ENCODE peak calls at places on chromosomes 1 and 21, in seven cellular contexts. One of them, this sample, is unnamed.

GRCh38 chr1:120179420-120180348 is 3.4 kb upstream of the SEC22B start:
- DNase-seq in ovary: peak; percentile 30
- DNase-seq in body of pancreas: peak; percentile 9
- DNase-seq in erythroblast: peak; percentile 78
- DNase-seq in IMR-90: peak; percentile 90
- DNase-seq in thyroid gland: peak; percentile 17
- DNase-seq in heart left ventricle: peak; percentile 22
- DNase-seq in this sample: no peak

GRCh38 chr1:22741118-22741517 is 30.5 kb downstream of the EPHB2 start:
- DNase-seq in erythroblast: no peak
- DNase-seq in IMR-90: no peak
- DNase-seq in ovary: no peak
- DNase-seq in heart left ventricle: no peak
- DNase-seq in thyroid gland: no peak
- DNase-seq in body of pancreas: no peak
- DNase-seq in this sample: no peak

GRCh38 chr1:15154480-15155036 is 1.0 kb downstream of the TMEM51 start:
- DNase-seq in erythroblast: no peak
- DNase-seq in body of pancreas: peak; percentile 79
- DNase-seq in thyroid gland: peak; percentile 53
- DNase-seq in heart left ventricle: no peak
- DNase-seq in IMR-90: no peak
- DNase-seq in ovary: peak; percentile 73
- DNase-seq in this sample: no peak

GRCh38 chr1:53470155-53470554 is 11.0 kb downstream of the DMRTB1 start:
- DNase-seq in body of pancreas: peak; percentile 74
- DNase-seq in ovary: peak; percentile 34
- DNase-seq in erythroblast: peak; percentile 32
- DNase-seq in IMR-90: peak; percentile 58
- DNase-seq in thyroid gland: peak; percentile 80
- DNase-seq in heart left ventricle: peak; percentile 67
- DNase-seq in this sample: no peak

GRCh38 chr1:2128189-2128901 is 66.2 kb downstream of the FAAP20 start:
- DNase-seq in body of pancreas: no peak
- DNase-seq in heart left ventricle: no peak
- DNase-seq in ovary: peak; percentile 12
- DNase-seq in IMR-90: no peak
- DNase-seq in erythroblast: no peak
- DNase-seq in thyroid gland: peak; percentile 92
- DNase-seq in this sample: no peak

GRCh38 chr1:228073061-228073869 is 9.2 kb upstream of the ARF1 start:
- DNase-seq in ovary: no peak
- DNase-seq in heart left ventricle: no peak
- DNase-seq in erythroblast: no peak
- DNase-seq in IMR-90: no peak
- DNase-seq in thyroid gland: no peak
- DNase-seq in body of pancreas: no peak
- DNase-seq in this sample: no peak

GRCh38 chr1:1614204-1614953 is 921 bp upstream of the MIB2 start:
- DNase-seq in thyroid gland: peak; percentile 69
- DNase-seq in body of pancreas: peak; percentile 65
- DNase-seq in IMR-90: peak; percentile 88
- DNase-seq in heart left ventricle: no peak
- DNase-seq in ovary: no peak
- DNase-seq in erythroblast: peak; percentile 86
- DNase-seq in this sample: no peak

GRCh38 chr1:59238535-59238934 is 58.4 kb upstream of the FGGY start:
- DNase-seq in thyroid gland: no peak
- DNase-seq in body of pancreas: no peak
- DNase-seq in erythroblast: no peak
- DNase-seq in heart left ventricle: no peak
- DNase-seq in ovary: no peak
- DNase-seq in IMR-90: no peak
- DNase-seq in this sample: no peak

GRCh38 chr1:202150187-202150586 is 5.7 kb upstream of the ARL8A start:
- DNase-seq in heart left ventricle: no peak
- DNase-seq in ovary: no peak
- DNase-seq in body of pancreas: no peak
- DNase-seq in IMR-90: no peak
- DNase-seq in thyroid gland: no peak
- DNase-seq in erythroblast: no peak
- DNase-seq in this sample: no peak

GRCh38 chr1:80882552-80882951 is 918.2 kb upstream of the ADGRL2 start:
- DNase-seq in ovary: no peak
- DNase-seq in body of pancreas: no peak
- DNase-seq in thyroid gland: no peak
- DNase-seq in heart left ventricle: no peak
- DNase-seq in IMR-90: peak; percentile 65
- DNase-seq in erythroblast: no peak
- DNase-seq in this sample: peak; percentile 7

GRCh38 chr1:214022810-214023425 is 35.1 kb downstream of the PROX1 start:
- DNase-seq in body of pancreas: no peak
- DNase-seq in IMR-90: no peak
- DNase-seq in thyroid gland: no peak
- DNase-seq in ovary: no peak
- DNase-seq in heart left ventricle: no peak
- DNase-seq in erythroblast: no peak
- DNase-seq in this sample: no peak

GRCh38 chr1:206505702-206506375 is 1.5 kb upstream of the RASSF5 start:
- DNase-seq in IMR-90: peak; percentile 54
- DNase-seq in erythroblast: no peak
- DNase-seq in body of pancreas: no peak
- DNase-seq in ovary: no peak
- DNase-seq in heart left ventricle: no peak
- DNase-seq in thyroid gland: peak; percentile 34
- DNase-seq in this sample: no peak

GRCh38 chr21:28639742-28640141 is 352.9 kb downstream of the LTN1 start:
- DNase-seq in thyroid gland: no peak
- DNase-seq in erythroblast: no peak
- DNase-seq in ovary: no peak
- DNase-seq in body of pancreas: no peak
- DNase-seq in IMR-90: no peak
- DNase-seq in heart left ventricle: no peak
- DNase-seq in this sample: no peak

GRCh38 chr1:4048076-4048475 is 148.0 kb upstream of the C1orf174 start:
- DNase-seq in ovary: no peak
- DNase-seq in erythroblast: no peak
- DNase-seq in body of pancreas: no peak
- DNase-seq in thyroid gland: no peak
- DNase-seq in heart left ventricle: no peak
- DNase-seq in IMR-90: no peak
- DNase-seq in this sample: no peak

GRCh38 chr1:64745986-64746940 is 1.4 kb downstream of the RAVER2 start:
- DNase-seq in erythroblast: peak; percentile 40
- DNase-seq in ovary: no peak
- DNase-seq in IMR-90: peak; percentile 35
- DNase-seq in heart left ventricle: no peak
- DNase-seq in body of pancreas: no peak
- DNase-seq in thyroid gland: no peak
- DNase-seq in this sample: no peak

GRCh38 chr1:12542596-12543592 is 75.1 kb downstream of the DHRS3 start:
- DNase-seq in IMR-90: peak; percentile 31
- DNase-seq in body of pancreas: no peak
- DNase-seq in heart left ventricle: no peak
- DNase-seq in ovary: no peak
- DNase-seq in erythroblast: no peak
- DNase-seq in thyroid gland: no peak
- DNase-seq in this sample: no peak

GRCh38 chr1:25031601-25031965 is 101.5 kb upstream of the RUNX3 start:
- DNase-seq in body of pancreas: no peak
- DNase-seq in ovary: no peak
- DNase-seq in heart left ventricle: no peak
- DNase-seq in erythroblast: no peak
- DNase-seq in thyroid gland: no peak
- DNase-seq in IMR-90: no peak
- DNase-seq in this sample: no peak

GRCh38 chr1:3624194-3625136 is at the start of gene TPRG1L:
- DNase-seq in body of pancreas: peak; percentile 99
- DNase-seq in heart left ventricle: peak; percentile 99
- DNase-seq in ovary: peak; percentile 99
- DNase-seq in thyroid gland: peak; percentile 98
- DNase-seq in IMR-90: peak; percentile 90
- DNase-seq in erythroblast: peak; percentile 99
- DNase-seq in this sample: peak; percentile 94

GRCh38 chr1:116496380-116496779 is 74.4 kb downstream of the CD58 start:
- DNase-seq in IMR-90: peak; percentile 27
- DNase-seq in body of pancreas: peak; percentile 52
- DNase-seq in ovary: no peak
- DNase-seq in heart left ventricle: peak; percentile 52
- DNase-seq in thyroid gland: no peak
- DNase-seq in erythroblast: no peak
- DNase-seq in this sample: no peak

GRCh38 chr1:84379128-84379527 is 19.2 kb upstream of the DNASE2B start:
- DNase-seq in body of pancreas: no peak
- DNase-seq in thyroid gland: no peak
- DNase-seq in heart left ventricle: no peak
- DNase-seq in erythroblast: no peak
- DNase-seq in ovary: no peak
- DNase-seq in IMR-90: peak; percentile 90
- DNase-seq in this sample: no peak

GRCh38 chr1:240575976-240576666 is 35.8 kb downstream of the GREM2 start:
- DNase-seq in heart left ventricle: no peak
- DNase-seq in ovary: no peak
- DNase-seq in body of pancreas: no peak
- DNase-seq in erythroblast: no peak
- DNase-seq in thyroid gland: peak; percentile 17
- DNase-seq in IMR-90: peak; percentile 60
- DNase-seq in this sample: peak; percentile 24

DNA sequence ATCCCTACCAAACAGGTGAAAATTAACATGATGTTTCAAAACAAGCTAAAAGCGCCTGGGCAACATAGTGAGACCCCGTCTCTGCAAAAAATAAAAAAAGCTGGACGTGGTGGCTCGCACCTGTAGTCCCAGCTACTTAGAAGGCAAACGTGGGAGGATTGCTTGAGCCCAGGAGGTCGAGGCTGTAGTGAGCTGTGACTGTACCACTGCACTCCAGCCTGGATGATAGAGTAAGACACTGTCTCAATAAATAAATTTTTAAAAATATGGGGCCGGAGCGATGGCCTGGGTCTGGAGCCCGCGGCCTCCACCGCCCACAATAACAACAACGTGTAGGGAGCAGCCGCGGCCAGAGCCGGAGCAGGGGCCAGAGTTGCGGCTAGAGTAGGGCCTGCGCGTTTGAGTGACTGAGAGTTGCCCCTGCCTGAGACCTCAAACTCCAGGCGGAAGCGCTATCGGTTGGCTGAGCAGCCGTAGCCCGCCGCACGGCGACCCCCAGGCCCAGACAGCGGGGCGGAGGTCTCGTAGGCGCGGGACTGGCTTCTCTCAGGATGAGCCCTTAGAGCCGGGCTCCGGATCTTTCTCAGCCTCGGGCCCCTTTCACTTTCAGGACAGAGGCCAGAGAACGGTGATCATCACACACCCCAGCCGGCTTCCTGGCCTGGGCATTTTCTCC is 41.4 kb downstream of the ZMYM1 start:
- DNase-seq in ovary: peak; percentile 29
- DNase-seq in heart left ventricle: no peak
- DNase-seq in erythroblast: no peak
- DNase-seq in body of pancreas: no peak
- DNase-seq in IMR-90: peak; percentile 2
- DNase-seq in thyroid gland: peak; percentile 12
- DNase-seq in this sample: no peak
- TF ChIP-seq POLR2A in ovary: no peak
- TF ChIP-seq POLR2A in heart left ventricle: no peak
- TF ChIP-seq POLR2A in erythroblast: no peak
- TF ChIP-seq POLR2A in body of pancreas: no peak
- TF ChIP-seq POLR2A in IMR-90: no peak
- TF ChIP-seq POLR2A in thyroid gland: no peak
- TF ChIP-seq POLR2A in this sample: no peak

DNA sequence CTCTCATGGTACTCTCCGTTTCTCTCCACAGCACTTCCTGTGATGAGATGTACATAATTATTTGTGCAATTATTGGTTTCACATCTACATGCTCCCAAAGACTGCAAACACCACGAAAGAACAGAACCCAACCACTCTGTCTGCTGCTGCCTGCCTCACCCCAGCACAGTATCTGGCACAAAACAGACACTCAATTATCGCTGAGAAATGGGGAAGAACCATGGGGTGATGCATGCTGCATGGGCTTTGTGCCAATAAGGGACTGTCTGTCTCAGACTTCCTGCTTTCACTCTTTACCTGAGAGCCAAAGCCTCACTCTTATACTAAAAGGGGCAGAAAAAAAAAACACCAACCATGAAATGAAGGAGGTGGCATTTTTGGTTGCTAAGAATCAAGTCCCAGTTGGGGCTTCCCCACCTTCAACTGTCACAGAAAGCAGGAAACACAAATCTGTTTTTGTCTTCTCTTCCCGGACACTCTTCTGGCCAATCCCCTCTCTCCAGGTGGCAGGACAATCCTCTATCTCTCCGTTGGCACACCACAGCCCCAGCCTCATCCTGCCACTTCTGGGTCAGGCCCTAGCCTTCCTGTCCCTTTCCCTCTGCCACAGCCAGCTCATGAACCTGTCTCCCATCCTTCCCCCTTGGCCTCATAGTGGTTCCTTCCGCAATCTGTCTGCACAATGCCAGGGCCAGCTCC is 82.0 kb downstream of the TGFBR3 start:
- DNase-seq in IMR-90: no peak
- DNase-seq in erythroblast: peak; percentile 57
- DNase-seq in ovary: no peak
- DNase-seq in body of pancreas: no peak
- DNase-seq in thyroid gland: no peak
- DNase-seq in heart left ventricle: no peak
- DNase-seq in this sample: no peak
- TF ChIP-seq POLR2A in IMR-90: no peak
- TF ChIP-seq POLR2A in erythroblast: no peak
- TF ChIP-seq POLR2A in ovary: no peak
- TF ChIP-seq POLR2A in body of pancreas: no peak
- TF ChIP-seq POLR2A in thyroid gland: no peak
- TF ChIP-seq POLR2A in heart left ventricle: no peak
- TF ChIP-seq POLR2A in this sample: no peak

GRCh38 chr1:161216945-161217712 is 2.0 kb downstream of the FCER1G start:
- DNase-seq in IMR-90: peak; percentile 86
- DNase-seq in body of pancreas: no peak
- DNase-seq in erythroblast: no peak
- DNase-seq in thyroid gland: no peak
- DNase-seq in heart left ventricle: no peak
- DNase-seq in ovary: no peak
- DNase-seq in this sample: no peak
- TF ChIP-seq POLR2A in IMR-90: no peak
- TF ChIP-seq POLR2A in body of pancreas: peak; percentile 66
- TF ChIP-seq POLR2A in erythroblast: no peak
- TF ChIP-seq POLR2A in thyroid gland: no peak
- TF ChIP-seq POLR2A in heart left ventricle: no peak
- TF ChIP-seq POLR2A in ovary: no peak
- TF ChIP-seq POLR2A in this sample: no peak

DNA sequence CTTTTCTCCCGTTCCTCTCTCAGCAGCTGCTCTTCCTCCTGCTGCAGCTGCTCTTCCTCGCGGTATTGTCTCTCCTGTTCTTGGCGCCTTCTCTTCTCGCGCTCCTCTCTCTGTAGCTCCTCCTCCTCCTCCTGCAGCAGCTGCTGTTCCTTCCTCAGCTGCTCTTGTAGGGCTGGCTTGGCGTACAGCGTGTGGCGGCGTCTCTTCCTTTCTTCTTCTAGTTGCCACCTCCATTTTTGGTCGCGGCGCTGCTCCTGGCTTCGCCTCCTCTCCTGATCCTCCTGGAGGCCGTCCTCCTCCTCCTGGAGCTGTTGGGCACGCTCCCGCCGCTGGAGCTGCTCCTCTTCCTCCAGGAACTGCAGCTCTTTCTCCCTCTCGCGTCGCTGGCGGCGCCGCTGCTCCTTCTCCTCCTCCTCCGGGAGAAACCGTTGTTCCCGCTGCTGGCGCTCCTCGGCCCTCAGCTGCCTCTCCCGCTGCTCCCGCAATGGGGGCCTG is 4.8 kb downstream of the TCHH start:
- DNase-seq in heart left ventricle: no peak
- DNase-seq in IMR-90: peak; percentile 44
- DNase-seq in ovary: no peak
- DNase-seq in body of pancreas: peak; percentile 31
- DNase-seq in erythroblast: no peak
- DNase-seq in thyroid gland: peak; percentile 8
- DNase-seq in this sample: no peak
- TF ChIP-seq POLR2A in heart left ventricle: no peak
- TF ChIP-seq POLR2A in IMR-90: no peak
- TF ChIP-seq POLR2A in ovary: no peak
- TF ChIP-seq POLR2A in body of pancreas: no peak
- TF ChIP-seq POLR2A in erythroblast: no peak
- TF ChIP-seq POLR2A in thyroid gland: no peak
- TF ChIP-seq POLR2A in this sample: peak; percentile 20